ENCODE peak calls at places on chromosomes 4 and X, in six cellular contexts. One of them, this sample, is unnamed.

GRCh38 chr4:173288698-173289350 is 45.3 kb downstream of the HMGB2 start:
- DNase-seq in AG09319: no peak
- DNase-seq in lower leg skin: no peak
- DNase-seq in AG04450: no peak
- DNase-seq in PC-9: no peak
- DNase-seq in left ventricle myocardium inferior: no peak
- DNase-seq in this sample: no peak

GRCh38 chr4:26268246-26268645 is 52.6 kb upstream of the RBPJ start:
- DNase-seq in AG09319: no peak
- DNase-seq in lower leg skin: no peak
- DNase-seq in AG04450: no peak
- DNase-seq in PC-9: no peak
- DNase-seq in left ventricle myocardium inferior: no peak
- DNase-seq in this sample: no peak

GRCh38 chrX:71885099-71885498 is 25.5 kb upstream of the NHSL2 start:
- DNase-seq in AG09319: no peak
- DNase-seq in lower leg skin: no peak
- DNase-seq in AG04450: no peak
- DNase-seq in PC-9: no peak
- DNase-seq in left ventricle myocardium inferior: no peak
- DNase-seq in this sample: no peak

GRCh38 chrX:40107291-40108083 is 9.7 kb upstream of the BCOR start:
- DNase-seq in AG09319: no peak
- DNase-seq in lower leg skin: peak; percentile 94
- DNase-seq in AG04450: no peak
- DNase-seq in PC-9: peak; percentile 64
- DNase-seq in left ventricle myocardium inferior: peak; percentile 51
- DNase-seq in this sample: peak; percentile 87

GRCh38 chr4:74098628-74098995 is 383 bp downstream of the CXCL2 start:
- DNase-seq in AG09319: no peak
- DNase-seq in lower leg skin: no peak
- DNase-seq in AG04450: no peak
- DNase-seq in PC-9: no peak
- DNase-seq in left ventricle myocardium inferior: peak; percentile 18
- DNase-seq in this sample: no peak

GRCh38 chr4:118915468-118915867 is 26.8 kb downstream of the SYNPO2 start:
- DNase-seq in AG09319: no peak
- DNase-seq in lower leg skin: no peak
- DNase-seq in AG04450: no peak
- DNase-seq in PC-9: no peak
- DNase-seq in left ventricle myocardium inferior: no peak
- DNase-seq in this sample: no peak

GRCh38 chrX:20320461-20321159 is 53.9 kb upstream of the RPS6KA3 start:
- DNase-seq in AG09319: no peak
- DNase-seq in lower leg skin: no peak
- DNase-seq in AG04450: no peak
- DNase-seq in PC-9: no peak
- DNase-seq in left ventricle myocardium inferior: no peak
- DNase-seq in this sample: peak; percentile 48

GRCh38 chrX:55486736-55487135 is 2.9 kb downstream of the USP51 start:
- DNase-seq in AG09319: no peak
- DNase-seq in lower leg skin: peak; percentile 4
- DNase-seq in AG04450: no peak
- DNase-seq in PC-9: no peak
- DNase-seq in left ventricle myocardium inferior: no peak
- DNase-seq in this sample: no peak

GRCh38 chrX:20063716-20064351 is 52.9 kb downstream of the MAP7D2 start:
- DNase-seq in AG09319: no peak
- DNase-seq in lower leg skin: peak; percentile 17
- DNase-seq in AG04450: no peak
- DNase-seq in PC-9: no peak
- DNase-seq in left ventricle myocardium inferior: no peak
- DNase-seq in this sample: no peak

GRCh38 chr4:185508162-185508561 is 27.1 kb downstream of the PDLIM3 start:
- DNase-seq in AG09319: no peak
- DNase-seq in lower leg skin: no peak
- DNase-seq in AG04450: no peak
- DNase-seq in PC-9: peak; percentile 83
- DNase-seq in left ventricle myocardium inferior: no peak
- DNase-seq in this sample: no peak

GRCh38 chrX:46953597-46953996 is 41.4 kb downstream of the JADE3 start:
- DNase-seq in AG09319: no peak
- DNase-seq in lower leg skin: no peak
- DNase-seq in AG04450: no peak
- DNase-seq in PC-9: peak; percentile 35
- DNase-seq in left ventricle myocardium inferior: no peak
- DNase-seq in this sample: no peak

GRCh38 chr4:6277139-6277802 is 7.6 kb downstream of the WFS1 start:
- DNase-seq in AG09319: no peak
- DNase-seq in lower leg skin: no peak
- DNase-seq in AG04450: no peak
- DNase-seq in PC-9: no peak
- DNase-seq in left ventricle myocardium inferior: peak; percentile 61
- DNase-seq in this sample: no peak
- TF ChIP-seq CTCF in AG09319: no peak
- TF ChIP-seq CTCF in lower leg skin: no peak
- TF ChIP-seq CTCF in AG04450: no peak
- TF ChIP-seq CTCF in PC-9: no peak
- TF ChIP-seq CTCF in left ventricle myocardium inferior: no peak
- TF ChIP-seq CTCF in this sample: no peak

GRCh38 chrX:103678199-103678993 is 8.1 kb downstream of the MORF4L2 start:
- DNase-seq in AG09319: no peak
- DNase-seq in lower leg skin: no peak
- DNase-seq in AG04450: no peak
- DNase-seq in PC-9: no peak
- DNase-seq in left ventricle myocardium inferior: no peak
- DNase-seq in this sample: no peak

GRCh38 chrX:103669745-103670144 is 16.8 kb downstream of the MORF4L2 start:
- DNase-seq in AG09319: no peak
- DNase-seq in lower leg skin: no peak
- DNase-seq in AG04450: no peak
- DNase-seq in PC-9: no peak
- DNase-seq in left ventricle myocardium inferior: no peak
- DNase-seq in this sample: no peak

GRCh38 chrX:103674531-103675454 is 11.7 kb downstream of the MORF4L2 start:
- DNase-seq in AG09319: no peak
- DNase-seq in lower leg skin: no peak
- DNase-seq in AG04450: no peak
- DNase-seq in PC-9: no peak
- DNase-seq in left ventricle myocardium inferior: no peak
- DNase-seq in this sample: no peak
- TF ChIP-seq CTCF in AG09319: no peak
- TF ChIP-seq CTCF in lower leg skin: no peak
- TF ChIP-seq CTCF in AG04450: no peak
- TF ChIP-seq CTCF in PC-9: no peak
- TF ChIP-seq CTCF in left ventricle myocardium inferior: no peak
- TF ChIP-seq CTCF in this sample: no peak

GRCh38 chrX:49756692-49757091 is 60.9 kb upstream of the PAGE1 start:
- DNase-seq in AG09319: no peak
- DNase-seq in lower leg skin: no peak
- DNase-seq in AG04450: no peak
- DNase-seq in PC-9: no peak
- DNase-seq in left ventricle myocardium inferior: no peak
- DNase-seq in this sample: no peak

GRCh38 chrX:49767231-49767630 is 61.9 kb upstream of the PAGE4 start:
- DNase-seq in AG09319: no peak
- DNase-seq in lower leg skin: no peak
- DNase-seq in AG04450: no peak
- DNase-seq in PC-9: no peak
- DNase-seq in left ventricle myocardium inferior: no peak
- DNase-seq in this sample: no peak

GRCh38 chrX:49762175-49762704 is 66.5 kb upstream of the PAGE1 start:
- DNase-seq in AG09319: no peak
- DNase-seq in lower leg skin: no peak
- DNase-seq in AG04450: no peak
- DNase-seq in PC-9: no peak
- DNase-seq in left ventricle myocardium inferior: no peak
- DNase-seq in this sample: no peak

GRCh38 chrX:49760288-49760885 is 64.6 kb upstream of the PAGE1 start:
- DNase-seq in AG09319: no peak
- DNase-seq in lower leg skin: no peak
- DNase-seq in AG04450: no peak
- DNase-seq in PC-9: no peak
- DNase-seq in left ventricle myocardium inferior: no peak
- DNase-seq in this sample: no peak

GRCh38 chrX:49761481-49761880 is 65.7 kb upstream of the PAGE1 start:
- DNase-seq in AG09319: no peak
- DNase-seq in lower leg skin: no peak
- DNase-seq in AG04450: no peak
- DNase-seq in PC-9: no peak
- DNase-seq in left ventricle myocardium inferior: no peak
- DNase-seq in this sample: no peak
- TF ChIP-seq CTCF in AG09319: peak; percentile 46
- TF ChIP-seq CTCF in lower leg skin: no peak
- TF ChIP-seq CTCF in AG04450: peak; percentile 45
- TF ChIP-seq CTCF in PC-9: peak; percentile 18
- TF ChIP-seq CTCF in left ventricle myocardium inferior: peak; percentile 50
- TF ChIP-seq CTCF in this sample: peak; percentile 39

GRCh38 chr4:176964116-176964691 is 171.5 kb upstream of the VEGFC start:
- DNase-seq in AG09319: no peak
- DNase-seq in lower leg skin: no peak
- DNase-seq in AG04450: no peak
- DNase-seq in PC-9: no peak
- DNase-seq in left ventricle myocardium inferior: no peak
- DNase-seq in this sample: no peak
- TF ChIP-seq CTCF in AG09319: no peak
- TF ChIP-seq CTCF in lower leg skin: no peak
- TF ChIP-seq CTCF in AG04450: peak; percentile 25
- TF ChIP-seq CTCF in PC-9: peak; percentile 50
- TF ChIP-seq CTCF in left ventricle myocardium inferior: no peak
- TF ChIP-seq CTCF in this sample: peak; percentile 42

DNA sequence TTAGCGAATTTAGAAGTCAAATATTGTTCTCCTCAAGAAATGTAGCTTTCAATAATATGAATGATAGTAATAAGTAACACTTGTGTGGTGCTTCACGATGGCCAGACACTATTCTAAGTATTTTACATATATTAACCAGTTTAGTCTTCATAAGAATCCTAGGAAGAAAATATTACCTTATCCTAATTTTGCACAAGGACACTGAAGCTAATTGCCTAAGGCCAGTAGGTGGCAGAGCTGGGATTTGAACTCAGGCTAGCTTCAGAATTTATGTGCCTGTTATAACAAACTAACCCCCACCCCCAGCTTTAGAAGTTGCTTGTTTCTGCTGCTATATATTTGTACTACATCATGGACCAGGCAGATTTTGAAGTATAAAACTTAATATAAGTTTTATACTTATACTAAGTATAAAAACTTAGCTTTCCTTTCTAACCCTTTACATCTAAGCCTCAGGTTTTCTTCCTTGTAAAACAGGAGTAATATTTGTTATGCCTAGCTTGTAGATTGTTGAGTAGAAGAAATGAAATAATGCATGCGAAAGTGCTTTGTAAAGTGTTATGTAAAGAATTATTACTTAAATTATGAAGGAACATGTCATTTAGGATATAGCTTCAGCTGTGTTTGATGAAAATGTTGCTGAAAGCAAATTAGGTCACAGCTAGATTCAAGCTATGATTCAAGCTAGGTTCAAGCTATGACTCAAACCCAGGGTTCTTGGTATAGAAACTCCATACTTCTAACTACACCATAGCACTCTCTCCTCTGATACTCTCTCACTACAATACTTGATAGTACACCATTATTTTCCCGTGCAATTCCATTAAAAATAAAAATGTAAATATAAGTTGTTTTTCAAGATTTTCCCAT is 4.2 kb upstream of the CDS1 start:
- DNase-seq in AG09319: peak; percentile 16
- DNase-seq in lower leg skin: no peak
- DNase-seq in AG04450: peak; percentile 3
- DNase-seq in PC-9: no peak
- DNase-seq in left ventricle myocardium inferior: no peak
- DNase-seq in this sample: no peak
- TF ChIP-seq CTCF in AG09319: peak; percentile 73
- TF ChIP-seq CTCF in lower leg skin: no peak
- TF ChIP-seq CTCF in AG04450: peak; percentile 74
- TF ChIP-seq CTCF in PC-9: peak; percentile 57
- TF ChIP-seq CTCF in left ventricle myocardium inferior: peak; percentile 61
- TF ChIP-seq CTCF in this sample: peak; percentile 60

DNA sequence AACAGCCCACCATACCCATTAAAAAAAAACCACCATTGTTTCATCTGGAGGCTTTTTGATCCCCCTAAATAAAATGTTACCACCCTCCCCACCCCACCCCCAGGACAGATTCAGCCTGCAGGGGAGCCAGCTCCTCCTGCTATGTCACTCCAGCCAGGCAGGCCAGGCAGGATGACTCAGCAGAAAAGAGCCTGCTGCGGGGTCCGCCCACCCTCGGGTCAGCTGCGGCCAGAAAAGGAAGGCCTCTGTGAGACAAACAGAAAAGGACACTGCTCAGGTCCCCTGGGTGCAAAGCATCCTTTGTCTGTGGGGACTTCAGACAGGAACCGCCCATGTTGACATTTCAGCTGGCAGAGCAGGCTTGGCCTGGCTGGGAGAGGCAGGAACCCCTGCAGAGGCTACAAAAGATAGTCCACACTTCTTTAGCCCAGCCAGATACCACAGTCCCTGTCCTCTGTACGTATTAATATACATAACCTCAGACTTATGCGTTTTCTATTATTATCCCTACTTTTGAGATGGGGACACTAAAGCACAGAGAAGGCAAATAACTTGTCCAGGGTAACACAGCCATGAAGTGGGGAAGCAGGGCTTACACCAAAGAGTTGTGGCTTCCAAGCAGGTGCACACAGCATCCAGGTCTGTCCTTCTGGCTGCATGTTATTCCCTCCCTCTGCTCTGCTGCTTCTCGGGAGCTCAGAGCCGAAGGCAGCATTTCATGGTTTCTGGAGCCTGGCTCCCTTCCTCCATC is 147.7 kb downstream of the CPEB2 start:
- DNase-seq in AG09319: peak; percentile 54
- DNase-seq in lower leg skin: peak; percentile 91
- DNase-seq in AG04450: peak; percentile 46
- DNase-seq in PC-9: peak; percentile 73
- DNase-seq in left ventricle myocardium inferior: peak; percentile 86
- DNase-seq in this sample: peak; percentile 69
- TF ChIP-seq CTCF in AG09319: peak; percentile 15
- TF ChIP-seq CTCF in lower leg skin: no peak
- TF ChIP-seq CTCF in AG04450: no peak
- TF ChIP-seq CTCF in PC-9: no peak
- TF ChIP-seq CTCF in left ventricle myocardium inferior: peak; percentile 37
- TF ChIP-seq CTCF in this sample: no peak

GRCh38 chrX:131827935-131828334 is 195.2 kb upstream of the STK26 start:
- DNase-seq in AG09319: no peak
- DNase-seq in lower leg skin: no peak
- DNase-seq in AG04450: no peak
- DNase-seq in PC-9: no peak
- DNase-seq in left ventricle myocardium inferior: no peak
- DNase-seq in this sample: no peak

GRCh38 chrX:131826572-131826971 is 196.5 kb upstream of the STK26 start:
- DNase-seq in AG09319: no peak
- DNase-seq in lower leg skin: no peak
- DNase-seq in AG04450: no peak
- DNase-seq in PC-9: no peak
- DNase-seq in left ventricle myocardium inferior: no peak
- DNase-seq in this sample: no peak

GRCh38 chrX:131816551-131817136 is 206.5 kb upstream of the STK26 start:
- DNase-seq in AG09319: peak; percentile 74
- DNase-seq in lower leg skin: peak; percentile 92
- DNase-seq in AG04450: no peak
- DNase-seq in PC-9: no peak
- DNase-seq in left ventricle myocardium inferior: no peak
- DNase-seq in this sample: peak; percentile 85

GRCh38 chrX:131818297-131818936 is 204.7 kb upstream of the STK26 start:
- DNase-seq in AG09319: no peak
- DNase-seq in lower leg skin: no peak
- DNase-seq in AG04450: no peak
- DNase-seq in PC-9: no peak
- DNase-seq in left ventricle myocardium inferior: no peak
- DNase-seq in this sample: no peak

GRCh38 chrX:131821945-131822622 is 201.0 kb upstream of the STK26 start:
- DNase-seq in AG09319: peak; percentile 75
- DNase-seq in lower leg skin: peak; percentile 92
- DNase-seq in AG04450: no peak
- DNase-seq in PC-9: no peak
- DNase-seq in left ventricle myocardium inferior: no peak
- DNase-seq in this sample: no peak
- TF ChIP-seq CTCF in AG09319: peak; percentile 13
- TF ChIP-seq CTCF in lower leg skin: no peak
- TF ChIP-seq CTCF in AG04450: no peak
- TF ChIP-seq CTCF in PC-9: no peak
- TF ChIP-seq CTCF in left ventricle myocardium inferior: no peak
- TF ChIP-seq CTCF in this sample: no peak

This sample was measured in CD14-positive monocyte.